ENCODE peak calls at places on chromosomes 12 and 14, in seven cellular contexts. P is activated CD8-positive, alpha-beta memory T cell treated with anti-CD3 and anti-CD28 coated beads, Interleukin-2, amount 50 U/mL, for 4 hours; D is RWPE1; V is GDM1; S is effector CD4-positive, alpha-beta T cell; Z is left kidney; C is NCI-H2171. G is an unnamed sample.

GRCh38 chr14:72892103-72892878 is 1.6 kb downstream of the DPF3 start:
- DNase-seq in P (peak), D (peak), V (no peak), S (peak), Z (peak), C (peak), G (peak)

GRCh38 chr14:56474419-56475022 is 105.1 kb upstream of the TMEM260 start:
- DNase-seq in P (no peak), D (peak), V (no peak), S (no peak), Z (peak), C (no peak), G (peak)

GRCh38 chr14:99707420-99707819 is 23.3 kb downstream of the CYP46A1 start:
- DNase-seq in P (no peak), D (no peak), V (no peak), S (no peak), Z (no peak), C (no peak), G (no peak)

GRCh38 chr14:100131181-100131580 is 28.3 kb downstream of the DEGS2 start:
- DNase-seq in P (no peak), D (no peak), V (no peak), S (no peak), Z (no peak), C (no peak), G (no peak)

GRCh38 chr14:59534361-59534987 is 42.1 kb downstream of the CCDC175 start:
- DNase-seq in P (no peak), D (no peak), V (no peak), S (no peak), Z (peak), C (peak), G (no peak)

GRCh38 chr14:41615011-41615595 is 8.4 kb downstream of the LRFN5 start:
- DNase-seq in P (no peak), D (no peak), V (no peak), S (no peak), Z (no peak), C (no peak), G (no peak)

GRCh38 chr12:110366474-110367208 is 36.9 kb downstream of the ANAPC7 start:
- DNase-seq in P (no peak), D (no peak), V (peak), S (no peak), Z (peak), C (no peak), G (no peak)

GRCh38 chr12:46214668-46215429 is 54.0 kb downstream of the SLC38A1 start:
- DNase-seq in P (peak), D (no peak), V (peak), S (peak), Z (no peak), C (no peak), G (no peak)

GRCh38 chr12:17949558-17950141 is 140.3 kb downstream of the RERGL start:
- DNase-seq in P (no peak), D (no peak), V (no peak), S (no peak), Z (no peak), C (no peak), G (no peak)

GRCh38 chr12:21989819-21990412 is 48.7 kb upstream of the ABCC9 start:
- DNase-seq in P (no peak), D (peak), V (no peak), S (no peak), Z (peak), C (no peak), G (peak)

GRCh38 chr12:661720-662486 is 1.3 kb downstream of the NINJ2 start:
- DNase-seq in P (no peak), D (no peak), V (no peak), S (no peak), Z (no peak), C (no peak), G (no peak)

GRCh38 chr12:25994901-25995625 is 36.6 kb downstream of the RASSF8 start:
- DNase-seq in P (no peak), D (no peak), V (no peak), S (no peak), Z (no peak), C (no peak), G (no peak)

GRCh38 chr12:57859121-57859520 is 12.6 kb upstream of the CTDSP2 start:
- DNase-seq in P (no peak), D (no peak), V (no peak), S (no peak), Z (no peak), C (no peak), G (no peak)

GRCh38 chr14:93974833-93975232 is 1.5 kb downstream of the ASB2 start:
- DNase-seq in P (no peak), D (no peak), V (no peak), S (no peak), Z (no peak), C (peak), G (no peak)

GRCh38 chr14:104200591-104200990 is 62.2 kb downstream of the KIF26A start:
- DNase-seq in P (no peak), D (no peak), V (no peak), S (no peak), Z (no peak), C (no peak), G (no peak)

GRCh38 chr14:54669759-54670630 is 103.1 kb downstream of the SAMD4A start:
- DNase-seq in P (no peak), D (peak), V (no peak), S (no peak), Z (peak), C (no peak), G (no peak)

GRCh38 chr12:108686753-108687152 is 44.6 kb downstream of the CORO1C start:
- DNase-seq in P (no peak), D (no peak), V (no peak), S (no peak), Z (no peak), C (no peak), G (no peak)

GRCh38 chr14:76236172-76237130 is 84.7 kb downstream of the GPATCH2L start:
- DNase-seq in P (no peak), D (no peak), V (no peak), S (no peak), Z (no peak), C (no peak), G (no peak)

GRCh38 chr14:60266021-60266937 is 17.3 kb downstream of the PPM1A start:
- DNase-seq in P (no peak), D (peak), V (no peak), S (no peak), Z (no peak), C (no peak), G (no peak)

GRCh38 chr12:90029317-90029716 is 320.7 kb upstream of the ATP2B1 start:
- DNase-seq in P (no peak), D (no peak), V (no peak), S (no peak), Z (no peak), C (no peak), G (no peak)

GRCh38 chr12:57624441-57625220 is 8.4 kb downstream of the B4GALNT1 start:
- DNase-seq in P (no peak), D (no peak), V (no peak), S (no peak), Z (no peak), C (no peak), G (no peak)

GRCh38 chr12:116698131-116698495 is 39.8 kb downstream of the SPRING1 start:
- DNase-seq in P (no peak), D (no peak), V (no peak), S (no peak), Z (no peak), C (no peak), G (no peak)

GRCh38 chr12:1093166-1093751 is 102.2 kb downstream of the ERC1 start:
- DNase-seq in P (no peak), D (peak), V (peak), S (peak), Z (peak), C (peak), G (peak)

GRCh38 chr14:45198551-45198950 is 54.5 kb downstream of the MIS18BP1 start:
- DNase-seq in P (no peak), D (peak), V (no peak), S (no peak), Z (no peak), C (no peak), G (no peak)

GRCh38 chr12:126547905-126548304 is 1482.7 kb downstream of the AACS start:
- DNase-seq in P (no peak), D (no peak), V (no peak), S (no peak), Z (no peak), C (no peak), G (no peak)

GRCh38 chr12:62760779-62761178 is 174.2 kb downstream of the PPM1H start:
- DNase-seq in P (no peak), D (no peak), V (no peak), S (no peak), Z (no peak), C (no peak), G (no peak)

GRCh38 chr14:77618381-77618780 is 1.9 kb upstream of the SPTLC2 start:
- DNase-seq in P (no peak), D (no peak), V (no peak), S (no peak), Z (no peak), C (no peak), G (no peak)

GRCh38 chr14:92386637-92387036 is 63.7 kb downstream of the SLC24A4 start:
- DNase-seq in P (no peak), D (no peak), V (no peak), S (no peak), Z (peak), C (no peak), G (no peak)

GRCh38 chr12:116416161-116416560 is 138.7 kb upstream of the MED13L start:
- DNase-seq in P (no peak), D (no peak), V (no peak), S (no peak), Z (no peak), C (no peak), G (no peak)